ENCODE peak calls at places on chromosomes 3 and 15, in five cellular contexts. L is WERI-Rb-1, B is cardiac fibroblast, A is adrenal gland, H is mesothelial cell of epicardium. S is an unnamed sample.

GRCh38 chr3:23959147-23959900 is 14.2 kb downstream of the NR1D2 start:
- DNase-seq in A (no peak), L (no peak), H (no peak), B (peak), S (no peak)

GRCh38 chr3:70539908-70540307 is 227.5 kb upstream of the MDFIC2 start:
- DNase-seq in L (no peak), B (no peak), H (no peak), A (no peak), S (no peak)

GRCh38 chr15:89409184-89409992 is 74.8 kb upstream of the POLG start:
- DNase-seq in B (no peak), L (no peak), A (no peak), H (no peak), S (no peak)

GRCh38 chr3:12405432-12406272 is 78.6 kb upstream of the TSEN2 start:
- DNase-seq in H (no peak), B (peak), L (no peak), A (peak), S (peak)

GRCh38 chr3:143991713-143992112 is 20.1 kb downstream of the DIPK2A start:
- DNase-seq in A (no peak), L (no peak), H (no peak), B (no peak), S (no peak)

GRCh38 chr3:195150194-195151118 is 120.5 kb downstream of the XXYLT1 start:
- DNase-seq in B (peak), A (peak), L (no peak), H (no peak), S (peak)

GRCh38 chr3:64244011-64244942 is 19.0 kb upstream of the PRICKLE2 start:
- DNase-seq in H (no peak), A (no peak), L (no peak), B (no peak), S (no peak)

GRCh38 chr15:36067483-36068274 is 511.7 kb upstream of the CDIN1 start:
- DNase-seq in L (peak), H (no peak), B (no peak), A (no peak), S (no peak)

GRCh38 chr3:12014613-12015012 is 10.4 kb downstream of the SYN2 start:
- DNase-seq in L (no peak), H (no peak), A (no peak), B (no peak), S (no peak)

GRCh38 chr15:62482715-62483429 is 317.8 kb upstream of the C2CD4B start:
- DNase-seq in A (no peak), B (peak), L (peak), H (no peak), S (no peak)

GRCh38 chr15:47461560-47462175 is 255.6 kb upstream of the SEMA6D start:
- DNase-seq in A (no peak), L (no peak), H (no peak), B (no peak), S (no peak)

GRCh38 chr3:177478170-177478859 is 281.0 kb upstream of the TBL1XR1 start:
- DNase-seq in B (peak), H (no peak), L (no peak), A (peak), S (no peak)

GRCh38 chr3:15292765-15293522 is 39.4 kb downstream of the SH3BP5 start:
- DNase-seq in L (no peak), A (peak), B (peak), H (no peak), S (peak)

GRCh38 chr3:158488670-158489069 is 82.3 kb upstream of the MLF1 start:
- DNase-seq in A (no peak), B (no peak), L (no peak), H (no peak), S (no peak)
- TF ChIP-seq CTCF in A (no peak), B (no peak), L (no peak), H (no peak), S (no peak)

GRCh38 chr15:94229591-94230365 is 1.6 kb upstream of the MCTP2 start:
- DNase-seq in B (no peak), H (no peak), A (no peak), L (no peak), S (peak)

GRCh38 chr15:94232107-94232506 is 746 bp downstream of the MCTP2 start:
- DNase-seq in A (no peak), B (no peak), H (no peak), L (no peak), S (no peak)

GRCh38 chr15:94231728-94232086 is 346 bp downstream of the MCTP2 start:
- DNase-seq in B (no peak), L (no peak), A (no peak), H (peak), S (peak)

GRCh38 chr15:94230436-94230885 is 900 bp upstream of the MCTP2 start:
- DNase-seq in B (no peak), L (no peak), A (no peak), H (no peak), S (no peak)

GRCh38 chr15:94230886-94231727 is at the start of gene MCTP2:
- DNase-seq in B (peak), A (peak), L (no peak), H (peak), S (peak)
- TF ChIP-seq CTCF in B (no peak), A (no peak), L (no peak), H (no peak), S (no peak)

DNA sequence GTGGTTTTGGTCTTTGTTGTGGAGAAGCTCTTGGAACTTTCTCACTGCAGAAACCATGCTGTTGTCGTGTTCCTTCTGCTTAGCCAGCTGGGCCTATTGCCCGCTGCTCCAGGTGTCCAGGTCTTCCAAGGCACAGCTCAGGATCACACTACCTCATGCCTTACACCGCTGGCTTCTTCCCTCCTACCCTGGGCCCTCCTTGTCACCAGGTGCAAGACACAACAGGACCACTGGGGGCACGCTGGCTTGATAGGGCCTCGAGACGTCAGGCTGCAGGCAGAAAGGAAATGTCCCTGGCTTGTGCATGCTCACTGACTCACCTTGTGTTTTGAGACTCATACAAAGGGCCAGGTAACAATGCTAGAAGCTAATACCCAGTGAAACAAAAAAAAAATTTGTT is 32.3 kb downstream of the PAQR9 start:
- DNase-seq in H (no peak), B (no peak), A (no peak), L (peak), S (no peak)
- TF ChIP-seq CTCF in H (no peak), B (peak), A (no peak), L (peak), S (peak)

GRCh38 chr3:48507256-48508061 is 3.5 kb upstream of the SHISA5 start:
- DNase-seq in H (peak), L (peak), B (peak), A (peak), S (peak)
- TF ChIP-seq CTCF in H (no peak), L (peak), B (peak), A (peak), S (peak)

DNA sequence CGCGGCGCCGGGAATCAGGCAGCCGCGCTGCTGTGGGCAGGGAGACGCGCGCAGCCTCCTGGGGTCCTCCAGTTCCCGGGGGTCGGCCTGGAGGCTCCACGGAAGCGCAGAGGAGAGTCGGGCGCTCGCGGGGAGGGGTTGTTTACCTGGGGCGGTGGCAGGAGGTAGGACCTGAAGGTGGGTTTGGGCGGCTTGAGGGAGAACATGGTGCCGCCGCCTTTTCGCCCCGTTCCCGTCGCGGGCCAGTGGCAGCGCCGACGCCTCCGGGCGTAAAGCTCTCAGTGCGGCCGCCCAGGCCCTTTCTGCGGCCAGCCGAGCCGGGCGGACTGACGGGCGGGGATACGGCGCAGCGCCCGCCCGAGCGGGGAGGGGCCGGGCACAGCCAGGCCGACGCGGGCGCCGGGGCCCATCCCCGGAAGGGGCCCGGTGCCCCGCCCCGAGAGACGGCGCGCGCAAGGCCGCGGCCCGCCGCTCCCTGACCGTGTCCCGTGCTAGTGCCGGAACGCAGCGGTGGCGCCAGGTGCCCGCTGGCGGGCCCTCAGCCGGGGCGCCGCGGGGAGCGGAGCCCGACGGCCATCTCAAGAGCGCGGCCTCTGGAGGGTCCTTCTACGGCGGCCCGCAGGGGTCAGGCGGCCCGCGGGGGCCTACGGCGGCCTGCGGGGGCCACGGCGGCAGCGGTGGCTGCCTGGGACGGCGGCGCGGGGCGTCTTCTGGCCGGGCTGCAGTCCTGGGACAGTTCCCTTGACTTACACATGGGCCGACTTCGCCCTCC is at the start of gene MTMR10:
- DNase-seq in L (peak), A (peak), H (peak), B (peak), S (peak)
- TF ChIP-seq CTCF in L (no peak), A (no peak), H (no peak), B (no peak), S (no peak)

GRCh38 chr3:48301020-48301813 is 32.2 kb downstream of the SPINK8 start:
- DNase-seq in H (peak), A (peak), B (peak), L (peak), S (peak)
- TF ChIP-seq CTCF in H (no peak), A (peak), B (no peak), L (no peak), S (no peak)

DNA sequence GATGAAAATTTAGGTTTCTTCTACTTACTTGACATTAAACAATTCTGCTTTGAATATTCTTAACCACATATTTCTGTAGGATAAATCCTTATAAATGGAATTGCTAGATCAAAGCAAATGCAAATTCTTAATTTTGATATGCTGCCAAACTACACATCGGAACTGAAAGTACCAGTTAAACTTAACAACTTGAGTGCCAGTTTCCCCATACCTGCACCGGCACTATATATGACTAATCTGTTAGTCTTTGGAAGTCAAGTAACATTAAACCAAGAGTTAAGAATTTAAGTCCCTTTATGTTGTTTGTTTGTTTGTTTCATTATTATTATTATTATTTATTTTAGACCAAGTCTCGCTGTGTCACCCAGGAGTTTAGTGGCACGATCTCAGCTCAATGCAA is 103.9 kb upstream of the AKAP13 start:
- DNase-seq in H (no peak), B (no peak), A (no peak), L (no peak), S (no peak)
- TF ChIP-seq CTCF in H (no peak), B (no peak), A (no peak), L (no peak), S (no peak)

DNA sequence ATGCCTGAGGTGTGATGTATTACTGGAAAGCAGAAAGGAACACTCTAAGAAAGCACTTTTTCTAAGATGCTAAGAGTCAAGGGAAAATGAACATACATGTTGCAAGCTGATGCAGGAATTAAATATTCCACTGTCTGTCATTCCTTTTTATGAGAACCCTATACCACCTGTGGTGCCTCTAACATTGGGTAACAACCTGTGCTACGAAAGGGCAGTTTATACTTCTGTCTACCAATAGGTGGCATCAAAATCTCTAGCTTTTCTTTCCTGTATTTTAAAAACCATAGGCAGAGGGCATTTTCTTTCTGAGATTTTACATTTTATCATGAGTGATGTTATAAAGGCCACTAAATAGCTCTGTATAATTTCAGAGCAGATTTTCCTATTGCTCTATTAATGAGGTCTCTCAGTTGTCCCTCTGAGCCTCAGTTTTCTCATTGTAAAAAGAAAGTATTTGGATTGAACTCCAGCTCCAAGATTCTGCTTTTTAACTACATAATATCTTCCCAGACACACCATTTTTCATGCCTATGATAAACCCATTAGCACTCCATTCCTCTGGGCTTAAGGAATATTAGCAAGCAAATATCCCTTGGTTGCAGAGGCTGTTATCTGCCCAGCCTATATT is 3.5 kb upstream of the CPNE4 start:
- DNase-seq in H (no peak), A (no peak), L (no peak), B (peak), S (no peak)
- TF ChIP-seq CTCF in H (peak), A (peak), L (peak), B (peak), S (peak)

DNA sequence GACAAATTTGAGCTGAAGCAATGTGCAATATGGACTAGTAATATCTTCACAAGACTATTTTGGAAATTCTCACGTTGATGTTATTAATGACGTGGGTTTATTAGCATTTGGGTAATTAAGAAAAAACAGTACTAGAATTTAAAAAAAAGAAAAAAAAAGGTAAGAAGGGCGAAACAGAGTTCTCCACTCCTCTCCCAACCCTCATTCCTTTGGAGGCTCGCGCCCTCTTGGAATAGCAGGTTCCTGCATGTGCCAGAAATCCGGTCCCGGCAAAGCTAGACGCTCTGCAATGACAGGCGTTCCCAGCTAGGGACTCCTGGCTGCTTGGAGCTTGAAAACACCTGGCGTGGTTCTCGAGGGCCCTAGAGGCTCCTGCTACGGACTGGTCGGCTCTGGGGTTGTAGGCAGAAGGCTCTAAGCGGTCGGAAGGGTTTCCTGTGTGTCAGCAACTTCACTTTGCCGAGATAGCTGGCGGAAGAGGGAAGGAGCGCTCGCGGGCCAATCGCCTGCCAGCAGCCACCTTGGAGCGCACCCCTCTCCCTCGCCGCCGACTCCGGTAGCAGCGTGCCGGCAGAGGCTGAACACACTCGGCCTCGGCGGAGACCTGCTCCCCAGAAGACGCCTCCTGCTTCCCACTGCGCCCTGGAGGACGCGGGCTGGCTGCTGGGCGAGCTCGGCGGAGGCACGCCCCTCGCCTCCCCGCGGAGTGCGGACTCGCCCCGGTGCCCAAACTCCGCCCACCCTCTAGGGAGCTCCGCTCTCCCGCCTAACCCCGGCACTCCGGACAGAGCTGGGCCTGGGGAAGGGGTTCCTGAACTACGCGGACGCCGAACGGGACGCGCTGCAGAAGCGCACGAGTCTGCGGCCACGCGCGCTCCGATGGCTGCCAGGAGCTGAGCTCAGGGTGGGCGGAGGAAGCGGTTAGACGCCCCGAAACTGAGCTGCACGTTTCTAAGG is at the start of gene P2RY1:
- DNase-seq in B (peak), A (peak), L (peak), H (peak), S (peak)
- TF ChIP-seq CTCF in B (peak), A (no peak), L (no peak), H (no peak), S (no peak)

GRCh38 chr3:141382571-141382970 is 14.3 kb downstream of the ZBTB38 start:
- DNase-seq in H (no peak), B (no peak), L (peak), A (no peak), S (no peak)

GRCh38 chr3:141379250-141379872 is 11.1 kb downstream of the ZBTB38 start:
- DNase-seq in B (no peak), A (no peak), H (no peak), L (no peak), S (no peak)

GRCh38 chr3:141380279-141380678 is 12.0 kb downstream of the ZBTB38 start:
- DNase-seq in B (no peak), L (no peak), H (no peak), A (no peak), S (no peak)

GRCh38 chr3:141378556-141378955 is 10.3 kb downstream of the ZBTB38 start:
- DNase-seq in A (no peak), B (no peak), H (no peak), L (no peak), S (no peak)

GRCh38 chr3:141380987-141381386 is 12.7 kb downstream of the ZBTB38 start:
- DNase-seq in L (no peak), H (no peak), B (no peak), A (peak), S (no peak)
- TF ChIP-seq CTCF in L (no peak), H (no peak), B (no peak), A (no peak), S (no peak)

S was measured in CD14-positive monocyte.